ENCODE peak calls at places on chromosomes 5 and 9, in six cellular contexts. X is right atrium auricular region, T is A549, L is left ventricle myocardium inferior, Z is ovary, A is foreskin fibroblast. M is an unnamed sample.

GRCh38 chr5:12840972-12841371 is 936.7 kb upstream of the CTNND2 start:
- DNase-seq in X (no peak), T (no peak), L (no peak), Z (no peak), A (no peak), M (no peak)

GRCh38 chr9:81389569-81389993 is 299.8 kb downstream of the TLE1 start:
- DNase-seq in X (peak; percentile 67), T (peak; percentile 58), L (no peak), Z (peak; percentile 53), A (peak; percentile 97), M (no peak)

GRCh38 chr9:78811562-78812276 is 514.8 kb downstream of the PSAT1 start:
- DNase-seq in X (no peak), T (no peak), L (no peak), Z (no peak), A (peak; percentile 75), M (no peak)

GRCh38 chr5:165157209-165157608 is 1651.8 kb downstream of the MAT2B start:
- DNase-seq in X (no peak), T (no peak), L (no peak), Z (no peak), A (no peak), M (no peak)

GRCh38 chr5:73066466-73066865 is 53.9 kb upstream of the TMEM171 start:
- DNase-seq in X (no peak), T (no peak), L (no peak), Z (no peak), A (peak; percentile 86), M (no peak)

GRCh38 chr5:127567026-127567768 is 49.8 kb downstream of the PRRC1 start:
- DNase-seq in X (no peak), T (no peak), L (no peak), Z (no peak), A (no peak), M (no peak)

GRCh38 chr5:152683205-152683604 is 278.1 kb upstream of the NMUR2 start:
- DNase-seq in X (no peak), T (no peak), L (no peak), Z (no peak), A (no peak), M (no peak)

GRCh38 chr5:94153736-94154450 is 412.5 kb upstream of the POU5F2 start:
- DNase-seq in X (no peak), T (no peak), L (no peak), Z (no peak), A (peak; percentile 38), M (no peak)

GRCh38 chr9:121633144-121633714 is 18.2 kb upstream of the DAB2IP start:
- DNase-seq in X (no peak), T (no peak), L (no peak), Z (no peak), A (no peak), M (no peak)

GRCh38 chr9:37639109-37639748 is 11.5 kb upstream of the FRMPD1 start:
- DNase-seq in X (no peak), T (no peak), L (no peak), Z (no peak), A (peak; percentile 69), M (no peak)

GRCh38 chr5:155850411-155850810 is 476.6 kb upstream of the SGCD start:
- DNase-seq in X (no peak), T (no peak), L (no peak), Z (no peak), A (no peak), M (no peak)

GRCh38 chr5:133789428-133789827 is 177.1 kb upstream of the FSTL4 start:
- DNase-seq in X (no peak), T (no peak), L (no peak), Z (no peak), A (no peak), M (no peak)

GRCh38 chr9:33750307-33750838 is 45.0 kb upstream of the PRSS3 start:
- DNase-seq in X (no peak), T (peak; percentile 53), L (no peak), Z (no peak), A (peak; percentile 70), M (no peak)

GRCh38 chr5:673837-674629 is 19.1 kb downstream of the TPPP start:
- DNase-seq in X (no peak), T (no peak), L (peak; percentile 65), Z (no peak), A (peak; percentile 12), M (no peak)

GRCh38 chr9:114035845-114036785 is 42.0 kb downstream of the AMBP start:
- DNase-seq in X (peak; percentile 50), T (no peak), L (no peak), Z (no peak), A (no peak), M (peak; percentile 54)

GRCh38 chr5:58407042-58407709 is 52.7 kb downstream of the PLK2 start:
- DNase-seq in X (no peak), T (peak; percentile 21), L (no peak), Z (no peak), A (peak; percentile 87), M (no peak)

GRCh38 chr5:33049298-33049697 is 338.2 kb downstream of the NPR3 start:
- DNase-seq in X (no peak), T (peak; percentile 40), L (no peak), Z (no peak), A (peak; percentile 43), M (no peak)

GRCh38 chr5:119439140-119439625 is 13.1 kb upstream of the HSD17B4 start:
- DNase-seq in X (no peak), T (no peak), L (no peak), Z (no peak), A (no peak), M (no peak)

GRCh38 chr9:87668722-87669121 is 57.2 kb upstream of the CTSL start:
- DNase-seq in X (no peak), T (no peak), L (no peak), Z (no peak), A (no peak), M (no peak)

GRCh38 chr5:95284512-95285405 is at the start of gene MCTP1:
- DNase-seq in X (no peak), T (peak; percentile 19), L (peak; percentile 14), Z (no peak), A (peak; percentile 41), M (no peak)

GRCh38 chr5:57841671-57842375 is 359.2 kb upstream of the ACTBL2 start:
- DNase-seq in X (no peak), T (peak; percentile 71), L (no peak), Z (no peak), A (peak; percentile 92), M (no peak)

GRCh38 chr5:167565555-167565954 is 725.9 kb upstream of the WWC1 start:
- DNase-seq in X (no peak), T (peak; percentile 18), L (no peak), Z (no peak), A (peak; percentile 37), M (no peak)

GRCh38 chr5:175922192-175922885 is 45.8 kb downstream of the THOC3 start:
- DNase-seq in X (no peak), T (peak; percentile 11), L (no peak), Z (no peak), A (peak; percentile 99), M (no peak)

DNA sequence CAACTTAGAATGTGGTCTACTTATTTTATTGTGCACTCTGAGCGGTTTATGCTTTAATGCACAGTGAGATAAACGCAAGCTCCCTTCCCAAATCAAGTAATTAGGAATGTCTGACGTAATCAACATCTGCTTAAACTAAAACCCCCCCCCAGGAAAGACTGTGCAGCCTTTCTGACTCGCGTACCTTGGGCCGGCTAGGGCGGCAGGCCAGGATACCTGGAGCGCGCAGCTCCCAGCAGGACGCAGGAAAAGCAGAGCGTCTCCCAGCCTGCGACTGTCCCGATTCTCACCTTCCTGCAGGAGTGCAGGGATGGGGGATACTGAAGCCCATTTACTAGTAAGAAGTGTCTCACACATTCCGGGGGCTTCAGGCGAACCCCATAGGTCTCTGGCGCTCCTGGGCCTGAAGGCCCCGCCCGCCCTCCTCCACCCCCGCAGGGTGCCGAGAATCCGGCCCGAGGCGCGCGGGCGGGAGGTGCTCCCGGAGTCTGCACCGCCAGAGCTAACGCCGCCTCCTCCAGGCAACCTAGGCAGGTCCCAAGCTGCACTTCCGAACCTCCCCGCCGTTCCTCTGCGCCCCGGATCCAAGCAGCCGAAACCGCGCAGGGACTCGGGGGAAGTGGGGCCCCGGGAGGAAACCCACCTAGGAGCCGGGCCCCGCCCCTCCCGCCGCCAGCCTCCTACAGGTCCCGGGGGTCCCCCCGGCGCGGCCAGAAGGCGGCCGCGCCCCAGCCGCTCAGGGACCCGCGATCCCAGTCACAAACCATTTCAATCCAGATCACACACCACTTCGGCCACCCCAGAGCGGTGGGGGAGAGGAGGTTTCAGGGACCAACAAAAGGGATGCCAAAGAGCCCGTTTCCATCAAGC is 1.4 kb downstream of the ROR2 start:
- DNase-seq in X (peak; percentile 59), T (peak; percentile 67), L (peak; percentile 25), Z (peak; percentile 67), A (peak; percentile 67), M (no peak)
- TF ChIP-seq CTCF in X (no peak), T (no peak), L (peak; percentile 36), Z (no peak), A (no peak), M (no peak)

GRCh38 chr5:90889325-90889600 is 330.7 kb downstream of the ADGRV1 start:
- DNase-seq in X (no peak), T (no peak), L (no peak), Z (no peak), A (no peak), M (no peak)

GRCh38 chr5:90890183-90890582 is 331.6 kb downstream of the ADGRV1 start:
- DNase-seq in X (no peak), T (no peak), L (no peak), Z (no peak), A (no peak), M (no peak)

GRCh38 chr5:90886381-90886780 is 327.8 kb downstream of the ADGRV1 start:
- DNase-seq in X (no peak), T (no peak), L (no peak), Z (no peak), A (no peak), M (no peak)

DNA sequence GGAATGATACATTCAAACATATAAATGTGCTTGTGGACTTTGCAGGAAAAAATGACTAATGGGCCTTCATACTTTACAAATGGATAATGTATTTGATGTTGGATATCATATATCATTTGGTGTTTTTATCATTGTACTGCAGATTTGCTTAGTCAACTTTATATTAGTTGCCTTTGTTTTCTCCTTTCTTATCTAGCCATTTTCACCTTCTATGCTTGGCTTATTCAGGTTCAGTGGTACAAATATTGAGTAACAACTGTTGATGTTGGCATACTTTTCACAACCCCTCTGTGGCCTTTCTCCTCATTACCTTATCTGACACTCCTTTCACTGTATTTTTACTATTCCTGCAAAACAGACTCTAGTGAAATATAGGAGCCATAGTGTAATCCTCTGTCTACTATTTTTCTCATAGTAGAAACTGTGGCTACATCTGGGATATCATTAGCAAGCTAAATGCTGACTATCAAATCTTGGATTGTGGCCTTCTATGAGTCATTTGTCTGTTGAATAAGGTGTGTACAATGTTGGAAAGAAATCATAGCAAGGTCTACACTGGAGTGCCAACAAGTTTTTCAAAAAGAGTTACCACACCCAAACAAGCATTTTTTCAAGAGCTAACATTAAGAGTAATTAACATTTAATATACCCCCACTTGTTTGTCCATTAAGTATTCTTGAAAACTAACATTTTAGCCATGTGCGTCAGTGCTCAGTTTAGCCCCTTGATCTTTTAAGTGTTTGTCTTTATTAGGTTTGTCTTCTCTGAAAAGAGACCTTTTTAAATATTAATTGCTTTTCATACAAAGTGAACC is 330.1 kb downstream of the ADGRV1 start:
- DNase-seq in X (no peak), T (peak; percentile 26), L (no peak), Z (no peak), A (peak; percentile 50), M (no peak)
- H3K4me3 ChIP-seq in X (no peak overlapping the region), T (no peak overlapping the region), L (no peak overlapping the region), Z (no peak overlapping the region), A (no peak overlapping the region), M (no peak overlapping the region)

GRCh38 chr5:135662683-135663082 is 83.9 kb upstream of the CXCL14 start:
- DNase-seq in X (no peak), T (no peak), L (no peak), Z (no peak), A (no peak), M (no peak)
- TF ChIP-seq CTCF in X (no peak), T (no peak), L (no peak), Z (no peak), A (no peak), M (no peak)

GRCh38 chr9:69822091-69822750 is 1.6 kb downstream of the CFAP95 start:
- DNase-seq in X (no peak), T (no peak), L (no peak), Z (no peak), A (peak; percentile 71), M (no peak)
- H3K4me3 ChIP-seq in X (no peak overlapping the region), T (no peak overlapping the region), L (no peak overlapping the region), Z (no peak overlapping the region), A (no peak overlapping the region), M (no peak overlapping the region)